ENCODE peak calls at places on chromosomes 16 and 17, in nine cellular contexts. C, J, W, S, R, E, Y, B and O are unnamed samples.

GRCh38 chr17:40023590-40024292 is 8.5 kb downstream of the CSF3 start:
- DNase-seq in C (no peak), J (no peak), W (no peak), S (no peak), R (no peak), E (no peak), Y (no peak), B (peak), O (no peak)

GRCh38 chr17:29205047-29205446 is 24.8 kb upstream of the MYO18A start:
- DNase-seq in C (no peak), J (no peak), W (no peak), S (no peak), R (no peak), E (no peak), Y (no peak), B (no peak), O (no peak)

GRCh38 chr16:21264226-21265036 is 13.7 kb downstream of the CRYM start:
- DNase-seq in C (no peak), J (no peak), W (no peak), S (no peak), R (no peak), E (no peak), Y (no peak), B (no peak), O (no peak)

GRCh38 chr16:75188832-75189477 is 18.0 kb downstream of the CTRB2 start:
- DNase-seq in C (no peak), J (no peak), W (no peak), S (no peak), R (no peak), E (no peak), Y (no peak), B (no peak), O (no peak)

GRCh38 chr16:2482181-2483107 is 7.5 kb downstream of the TBC1D24 start:
- DNase-seq in C (no peak), J (peak), W (no peak), S (no peak), R (no peak), E (no peak), Y (no peak), B (peak), O (peak)

GRCh38 chr17:5901731-5902660 is 168.2 kb upstream of the WSCD1 start:
- DNase-seq in C (no peak), J (no peak), W (no peak), S (no peak), R (no peak), E (no peak), Y (no peak), B (no peak), O (no peak)

GRCh38 chr16:52515068-52515671 is 31.8 kb downstream of the TOX3 start:
- DNase-seq in C (no peak), J (no peak), W (no peak), S (no peak), R (no peak), E (no peak), Y (no peak), B (no peak), O (no peak)

GRCh38 chr16:4358831-4359561 is 7.9 kb upstream of the PAM16 start:
- DNase-seq in C (peak), J (no peak), W (peak), S (peak), R (peak), E (no peak), Y (no peak), B (peak), O (peak)

GRCh38 chr17:63685021-63685420 is 14.9 kb downstream of the LIMD2 start:
- DNase-seq in C (no peak), J (no peak), W (no peak), S (peak), R (no peak), E (no peak), Y (no peak), B (no peak), O (no peak)

GRCh38 chr16:87806246-87806607 is 40.4 kb upstream of the KLHDC4 start:
- DNase-seq in C (no peak), J (peak), W (no peak), S (no peak), R (no peak), E (peak), Y (no peak), B (peak), O (peak)

GRCh38 chr16:27230562-27230991 is 27.3 kb downstream of the KDM8 start:
- DNase-seq in C (peak), J (no peak), W (peak), S (no peak), R (peak), E (no peak), Y (no peak), B (no peak), O (no peak)

GRCh38 chr17:70394833-70395232 is 225.5 kb downstream of the KCNJ2 start:
- DNase-seq in C (no peak), J (no peak), W (no peak), S (no peak), R (no peak), E (no peak), Y (no peak), B (no peak), O (no peak)

GRCh38 chr17:71828182-71828596 is 292.6 kb upstream of the SOX9 start:
- DNase-seq in C (no peak), J (no peak), W (no peak), S (peak), R (no peak), E (no peak), Y (peak), B (peak), O (no peak)

GRCh38 chr16:546909-547770 is 13.1 kb upstream of the PRR35 start:
- DNase-seq in C (peak), J (no peak), W (peak), S (no peak), R (peak), E (no peak), Y (no peak), B (peak), O (peak)

GRCh38 chr16:23803591-23804123 is 32.1 kb upstream of the PRKCB start:
- DNase-seq in C (peak), J (peak), W (peak), S (peak), R (peak), E (peak), Y (no peak), B (peak), O (peak)

GRCh38 chr17:73317554-73318426 is 6.0 kb upstream of the CDC42EP4 start:
- DNase-seq in C (no peak), J (no peak), W (no peak), S (no peak), R (no peak), E (no peak), Y (no peak), B (no peak), O (peak)

GRCh38 chr17:20156196-20157077 is 147.3 kb downstream of the SPECC1 start:
- DNase-seq in C (peak), J (no peak), W (peak), S (no peak), R (peak), E (peak), Y (no peak), B (peak), O (peak)

GRCh38 chr16:51508813-51509212 is 357.7 kb upstream of the SALL1 start:
- DNase-seq in C (no peak), J (no peak), W (no peak), S (no peak), R (no peak), E (no peak), Y (no peak), B (no peak), O (peak)

GRCh38 chr17:683499-684254 is 31.0 kb downstream of the VPS53 start:
- DNase-seq in C (no peak), J (no peak), W (no peak), S (no peak), R (no peak), E (no peak), Y (no peak), B (no peak), O (no peak)

GRCh38 chr16:48123104-48123788 is 32.5 kb downstream of the ABCC12 start:
- DNase-seq in C (peak), J (peak), W (no peak), S (no peak), R (peak), E (peak), Y (no peak), B (peak), O (peak)

GRCh38 chr17:29042679-29043538 is at the start of gene PIPOX:
- DNase-seq in C (no peak), J (no peak), W (no peak), S (peak), R (no peak), E (peak), Y (peak), B (peak), O (peak)

GRCh38 chr17:43548689-43549379 is 2.7 kb upstream of the ETV4 start:
- DNase-seq in C (no peak), J (no peak), W (no peak), S (no peak), R (no peak), E (no peak), Y (no peak), B (no peak), O (no peak)

GRCh38 chr16:74740795-74741304 is 33.8 kb downstream of the FA2H start:
- DNase-seq in C (no peak), J (no peak), W (no peak), S (peak), R (no peak), E (peak), Y (no peak), B (peak), O (no peak)

GRCh38 chr16:53817117-53817516 is 113.2 kb downstream of the FTO start:
- DNase-seq in C (no peak), J (peak), W (no peak), S (no peak), R (no peak), E (no peak), Y (no peak), B (peak), O (peak)

GRCh38 chr17:13735444-13735843 is 133.7 kb upstream of the HS3ST3A1 start:
- DNase-seq in C (no peak), J (peak), W (no peak), S (no peak), R (no peak), E (no peak), Y (peak), B (no peak), O (peak)

GRCh38 chr16:67482260-67482924 is 955 bp downstream of the AGRP start:
- DNase-seq in C (peak), J (no peak), W (no peak), S (no peak), R (no peak), E (no peak), Y (no peak), B (no peak), O (no peak)

GRCh38 chr17:64358261-64358788 is 32.3 kb downstream of the PECAM1 start:
- DNase-seq in C (no peak), J (no peak), W (no peak), S (no peak), R (no peak), E (no peak), Y (no peak), B (peak), O (peak)

GRCh38 chr16:75227361-75228142 is 8.8 kb downstream of the CTRB1 start:
- DNase-seq in C (no peak), J (no peak), W (no peak), S (no peak), R (no peak), E (no peak), Y (no peak), B (no peak), O (no peak)

GRCh38 chr16:25707982-25708583 is 16.3 kb downstream of the HS3ST4 start:
- DNase-seq in C (no peak), J (no peak), W (no peak), S (no peak), R (no peak), E (no peak), Y (no peak), B (no peak), O (no peak)

GRCh38 chr17:21242026-21242700 is 11.0 kb downstream of the NATD1 start:
- DNase-seq in C (no peak), J (peak), W (no peak), S (no peak), R (no peak), E (no peak), Y (no peak), B (no peak), O (no peak)

GRCh38 chr17:2399572-2400473 is 1.0 kb downstream of the MNT start:
- DNase-seq in C (peak), J (peak), W (peak), S (peak), R (peak), E (peak), Y (peak), B (peak), O (peak)

GRCh38 chr16:49918257-49918656 is 62.3 kb upstream of the ZNF423 start:
- DNase-seq in C (no peak), J (no peak), W (no peak), S (no peak), R (no peak), E (no peak), Y (peak), B (no peak), O (no peak)

GRCh38 chr17:76683921-76684745 is 26.6 kb downstream of the MXRA7 start:
- DNase-seq in C (no peak), J (no peak), W (no peak), S (no peak), R (no peak), E (no peak), Y (no peak), B (no peak), O (no peak)